ENCODE peak calls at places on chromosomes 12 and 14, in nine cellular contexts. W is Calu3; C is left lobe of liver; G is omental fat pad; K is activated CD4-positive, alpha-beta T cell treated with anti-CD3 and anti-CD28 coated beads, Interleukin-2, amount 50 U/mL, for 4 hours; A is sciatic nerve; T is GM04503; F is neuronal stem cell; L is frontal cortex. B is an unnamed sample.

GRCh38 chr12:28172434-28173030 is 17.7 kb upstream of the CCDC91 start:
- DNase-seq in W (peak), C (no peak), G (no peak), K (no peak), A (no peak), T (peak), F (peak), L (no peak), B (peak)

GRCh38 chr12:123270380-123271181 is 1.1 kb downstream of the CDK2AP1 start:
- DNase-seq in W (peak), C (no peak), G (no peak), K (no peak), A (peak), T (no peak), F (no peak), L (no peak), B (no peak)

GRCh38 chr12:55703976-55704761 is 3.5 kb downstream of the ITGA7 start:
- DNase-seq in W (no peak), C (no peak), G (no peak), K (no peak), A (no peak), T (no peak), F (no peak), L (no peak), B (no peak)

GRCh38 chr12:91921555-91921954 is 224.1 kb downstream of the BTG1 start:
- DNase-seq in W (no peak), C (no peak), G (no peak), K (no peak), A (no peak), T (no peak), F (no peak), L (no peak), B (peak)

GRCh38 chr12:106108187-106108816 is 30.5 kb downstream of the NUAK1 start:
- DNase-seq in W (no peak), C (no peak), G (no peak), K (no peak), A (no peak), T (no peak), F (no peak), L (no peak), B (no peak)

GRCh38 chr12:3882896-3883564 is 9.8 kb upstream of the PARP11 start:
- DNase-seq in W (no peak), C (no peak), G (no peak), K (no peak), A (no peak), T (no peak), F (no peak), L (no peak), B (no peak)

GRCh38 chr14:63766616-63767015 is 38.8 kb upstream of the SGPP1 start:
- DNase-seq in W (no peak), C (no peak), G (no peak), K (no peak), A (no peak), T (no peak), F (peak), L (no peak), B (no peak)

GRCh38 chr14:23953464-23954278 is at the start of gene DHRS4:
- DNase-seq in W (peak), C (peak), G (peak), K (peak), A (peak), T (peak), F (peak), L (peak), B (peak)

GRCh38 chr12:124413401-124413800 is 118.5 kb downstream of the RFLNA start:
- DNase-seq in W (no peak), C (no peak), G (no peak), K (no peak), A (no peak), T (no peak), F (no peak), L (no peak), B (no peak)

GRCh38 chr12:30568453-30568852 is 127.2 kb downstream of the IPO8 start:
- DNase-seq in W (no peak), C (no peak), G (no peak), K (no peak), A (no peak), T (no peak), F (no peak), L (no peak), B (no peak)